ENCODE peak calls at places on chromosome X, in six cellular contexts. I, A, N, Q, V and P are unnamed samples.

GRCh38 chrX:71536285-71536684 is 3.4 kb downstream of the OGT start:
- DNase-seq in Q (no peak), A (no peak), V (peak), I (no peak), N (no peak), P (no peak)

GRCh38 chrX:120281021-120281624 is 30.1 kb downstream of the TMEM255A start:
- DNase-seq in A (no peak), I (no peak), V (no peak), N (no peak), Q (no peak), P (no peak)

GRCh38 chrX:47232803-47233332 is at the start of gene USP11:
- DNase-seq in V (peak), Q (peak), A (no peak), N (peak), I (peak), P (peak)

GRCh38 chrX:154748712-154749339 is 2.1 kb downstream of the GAB3 start:
- DNase-seq in Q (peak), N (peak), A (no peak), I (peak), V (peak), P (peak)

GRCh38 chrX:24890677-24891076 is 125.1 kb downstream of the ARX start:
- DNase-seq in N (no peak), Q (no peak), I (no peak), V (no peak), A (no peak), P (no peak)

GRCh38 chrX:44143061-44143602 is 169.9 kb upstream of the NDP start:
- DNase-seq in Q (no peak), A (no peak), V (no peak), I (no peak), N (no peak), P (no peak)

GRCh38 chrX:22196151-22196550 is 76.6 kb upstream of the CBLL2 start:
- DNase-seq in Q (no peak), A (no peak), N (no peak), V (peak), I (no peak), P (no peak)

GRCh38 chrX:118603981-118604380 is 108.4 kb downstream of the DOCK11 start:
- DNase-seq in V (peak), N (peak), Q (peak), A (peak), I (peak), P (peak)

GRCh38 chrX:45771114-45771513 is 570.4 kb upstream of the DIPK2B start:
- DNase-seq in A (no peak), Q (no peak), I (no peak), V (peak), N (no peak), P (peak)

GRCh38 chrX:71534773-71535544 is 2.1 kb downstream of the OGT start:
- DNase-seq in V (peak), A (no peak), Q (no peak), I (no peak), N (peak), P (no peak)

GRCh38 chrX:39063702-39064101 is 262.4 kb downstream of the MID1IP1 start:
- DNase-seq in Q (no peak), V (no peak), N (no peak), I (no peak), A (no peak), P (no peak)

GRCh38 chrX:38837389-38837788 is 36.1 kb downstream of the MID1IP1 start:
- DNase-seq in I (no peak), N (no peak), A (no peak), Q (no peak), V (no peak), P (no peak)

GRCh38 chrX:151359931-151360871 is 36.8 kb upstream of the VMA21 start:
- DNase-seq in V (peak), A (no peak), Q (peak), N (peak), I (peak), P (peak)

GRCh38 chrX:116204947-116205346 is 34.4 kb downstream of the AGTR2 start:
- DNase-seq in I (peak), Q (peak), N (peak), A (no peak), V (peak), P (peak)

GRCh38 chrX:96244955-96245354 is 439.7 kb upstream of the DIAPH2 start:
- DNase-seq in N (no peak), V (no peak), A (no peak), I (no peak), Q (no peak), P (no peak)

GRCh38 chrX:1521459-1521956 is 15.5 kb downstream of the P2RY8 start:
- DNase-seq in V (no peak), A (peak), N (no peak), Q (no peak), I (no peak), P (no peak)

GRCh38 chrX:69504626-69505612 is 793 bp downstream of the NALF2 start:
- DNase-seq in Q (no peak), N (peak), V (no peak), A (no peak), I (peak), P (peak)

GRCh38 chrX:63349307-63349706 is 1.8 kb downstream of the SPIN4 start:
- DNase-seq in V (peak), A (no peak), N (no peak), Q (no peak), I (peak), P (no peak)

GRCh38 chrX:132953358-132953757 is 5.1 kb downstream of the HS6ST2 start:
- DNase-seq in N (peak), I (no peak), Q (no peak), V (no peak), A (no peak), P (no peak)

GRCh38 chrX:71514367-71515038 is 18.4 kb upstream of the OGT start:
- DNase-seq in A (no peak), Q (no peak), I (no peak), V (no peak), N (no peak), P (no peak)

GRCh38 chrX:65644621-65645287 is 22.7 kb upstream of the MSN start:
- DNase-seq in N (no peak), V (peak), Q (peak), A (peak), I (peak), P (no peak)

GRCh38 chrX:3549442-3549875 is 164.0 kb downstream of the PRKX start:
- DNase-seq in I (peak), V (peak), N (peak), Q (no peak), A (no peak), P (peak)

GRCh38 chrX:113260474-113260873 is 419.8 kb upstream of the AMOT start:
- DNase-seq in N (peak), Q (no peak), A (no peak), I (no peak), V (peak), P (peak)